ENCODE peak calls at places on chromosomes 6 and 20, in seven cellular contexts. One of them, this sample, is unnamed.

GRCh38 chr6:144320746-144321145 is 35.6 kb downstream of the UTRN start:
- DNase-seq in GM04504: no peak
- DNase-seq in Calu3: no peak
- DNase-seq in dorsolateral prefrontal cortex: no peak
- DNase-seq in NCI-H774: no peak
- DNase-seq in transverse colon: no peak
- DNase-seq in naive thymus-derived CD4-positive, alpha-beta T cell: no peak
- DNase-seq in this sample: peak

GRCh38 chr6:37131104-37131959 is 38.6 kb upstream of the PIM1 start:
- DNase-seq in naive thymus-derived CD4-positive, alpha-beta T cell: no peak
- DNase-seq in transverse colon: peak
- DNase-seq in dorsolateral prefrontal cortex: peak
- DNase-seq in NCI-H774: peak
- DNase-seq in Calu3: peak
- DNase-seq in GM04504: no peak
- DNase-seq in this sample: peak

GRCh38 chr6:31978831-31979230 is 3.0 kb upstream of the C4A start:
- DNase-seq in dorsolateral prefrontal cortex: no peak
- DNase-seq in transverse colon: no peak
- DNase-seq in naive thymus-derived CD4-positive, alpha-beta T cell: no peak
- DNase-seq in Calu3: no peak
- DNase-seq in NCI-H774: no peak
- DNase-seq in GM04504: no peak
- DNase-seq in this sample: no peak

GRCh38 chr6:41958022-41958856 is 16.6 kb upstream of the CCND3 start:
- DNase-seq in transverse colon: no peak
- DNase-seq in dorsolateral prefrontal cortex: no peak
- DNase-seq in NCI-H774: no peak
- DNase-seq in naive thymus-derived CD4-positive, alpha-beta T cell: no peak
- DNase-seq in Calu3: no peak
- DNase-seq in GM04504: no peak
- DNase-seq in this sample: no peak

GRCh38 chr20:57283867-57284266 is 17.4 kb upstream of the BMP7 start:
- DNase-seq in naive thymus-derived CD4-positive, alpha-beta T cell: no peak
- DNase-seq in dorsolateral prefrontal cortex: no peak
- DNase-seq in NCI-H774: no peak
- DNase-seq in transverse colon: no peak
- DNase-seq in Calu3: no peak
- DNase-seq in GM04504: no peak
- DNase-seq in this sample: no peak

GRCh38 chr6:164163239-164163638 is 748.7 kb downstream of the QKI start:
- DNase-seq in NCI-H774: no peak
- DNase-seq in GM04504: no peak
- DNase-seq in dorsolateral prefrontal cortex: no peak
- DNase-seq in naive thymus-derived CD4-positive, alpha-beta T cell: no peak
- DNase-seq in transverse colon: no peak
- DNase-seq in Calu3: no peak
- DNase-seq in this sample: no peak

GRCh38 chr20:48358176-48358575 is 469.6 kb downstream of the PREX1 start:
- DNase-seq in dorsolateral prefrontal cortex: no peak
- DNase-seq in GM04504: no peak
- DNase-seq in naive thymus-derived CD4-positive, alpha-beta T cell: no peak
- DNase-seq in transverse colon: no peak
- DNase-seq in Calu3: no peak
- DNase-seq in NCI-H774: no peak
- DNase-seq in this sample: no peak

GRCh38 chr6:63560806-63561672 is 11.2 kb upstream of the LOC128125822 start:
- DNase-seq in transverse colon: no peak
- DNase-seq in Calu3: no peak
- DNase-seq in GM04504: no peak
- DNase-seq in NCI-H774: no peak
- DNase-seq in dorsolateral prefrontal cortex: no peak
- DNase-seq in naive thymus-derived CD4-positive, alpha-beta T cell: no peak
- DNase-seq in this sample: no peak

GRCh38 chr20:44142416-44142815 is 44.6 kb downstream of the JPH2 start:
- DNase-seq in transverse colon: no peak
- DNase-seq in dorsolateral prefrontal cortex: no peak
- DNase-seq in NCI-H774: no peak
- DNase-seq in Calu3: no peak
- DNase-seq in GM04504: no peak
- DNase-seq in naive thymus-derived CD4-positive, alpha-beta T cell: no peak
- DNase-seq in this sample: no peak

GRCh38 chr6:139126255-139126654 is 8.6 kb upstream of the HECA start:
- DNase-seq in NCI-H774: no peak
- DNase-seq in GM04504: peak
- DNase-seq in Calu3: no peak
- DNase-seq in transverse colon: no peak
- DNase-seq in naive thymus-derived CD4-positive, alpha-beta T cell: no peak
- DNase-seq in dorsolateral prefrontal cortex: no peak
- DNase-seq in this sample: no peak

GRCh38 chr6:161370882-161371281 is 97.0 kb upstream of the AGPAT4 start:
- DNase-seq in NCI-H774: peak
- DNase-seq in naive thymus-derived CD4-positive, alpha-beta T cell: peak
- DNase-seq in GM04504: peak
- DNase-seq in Calu3: peak
- DNase-seq in transverse colon: peak
- DNase-seq in dorsolateral prefrontal cortex: peak
- DNase-seq in this sample: no peak

GRCh38 chr6:2186516-2186915 is 58.9 kb downstream of the GMDS start:
- DNase-seq in naive thymus-derived CD4-positive, alpha-beta T cell: no peak
- DNase-seq in NCI-H774: no peak
- DNase-seq in Calu3: no peak
- DNase-seq in transverse colon: no peak
- DNase-seq in GM04504: no peak
- DNase-seq in dorsolateral prefrontal cortex: no peak
- DNase-seq in this sample: no peak

GRCh38 chr20:11890331-11891080 is 27.2 kb upstream of the BTBD3 start:
- DNase-seq in GM04504: peak
- DNase-seq in NCI-H774: peak
- DNase-seq in dorsolateral prefrontal cortex: peak
- DNase-seq in transverse colon: peak
- DNase-seq in Calu3: peak
- DNase-seq in naive thymus-derived CD4-positive, alpha-beta T cell: peak
- DNase-seq in this sample: peak

GRCh38 chr6:138986578-138986977 is 1.5 kb downstream of the REPS1 start:
- DNase-seq in GM04504: no peak
- DNase-seq in transverse colon: no peak
- DNase-seq in Calu3: no peak
- DNase-seq in naive thymus-derived CD4-positive, alpha-beta T cell: no peak
- DNase-seq in dorsolateral prefrontal cortex: no peak
- DNase-seq in NCI-H774: no peak
- DNase-seq in this sample: no peak

GRCh38 chr6:19757036-19757435 is 80.1 kb upstream of the ID4 start:
- DNase-seq in GM04504: no peak
- DNase-seq in NCI-H774: no peak
- DNase-seq in Calu3: no peak
- DNase-seq in transverse colon: no peak
- DNase-seq in dorsolateral prefrontal cortex: no peak
- DNase-seq in naive thymus-derived CD4-positive, alpha-beta T cell: no peak
- DNase-seq in this sample: no peak

GRCh38 chr6:101980924-101981323 is 587.4 kb downstream of the GRIK2 start:
- DNase-seq in transverse colon: no peak
- DNase-seq in Calu3: no peak
- DNase-seq in dorsolateral prefrontal cortex: no peak
- DNase-seq in GM04504: no peak
- DNase-seq in naive thymus-derived CD4-positive, alpha-beta T cell: no peak
- DNase-seq in NCI-H774: no peak
- DNase-seq in this sample: no peak

GRCh38 chr6:32977953-32978324 is 9.5 kb downstream of the BRD2 start:
- DNase-seq in NCI-H774: no peak
- DNase-seq in GM04504: no peak
- DNase-seq in transverse colon: no peak
- DNase-seq in Calu3: no peak
- DNase-seq in dorsolateral prefrontal cortex: no peak
- DNase-seq in naive thymus-derived CD4-positive, alpha-beta T cell: no peak
- DNase-seq in this sample: no peak

GRCh38 chr6:40947876-40948514 is 91.0 kb downstream of the UNC5CL start:
- DNase-seq in Calu3: no peak
- DNase-seq in transverse colon: no peak
- DNase-seq in GM04504: no peak
- DNase-seq in dorsolateral prefrontal cortex: no peak
- DNase-seq in NCI-H774: no peak
- DNase-seq in naive thymus-derived CD4-positive, alpha-beta T cell: no peak
- DNase-seq in this sample: no peak

GRCh38 chr20:15756401-15756800 is 816.8 kb downstream of the KIF16B start:
- DNase-seq in NCI-H774: peak
- DNase-seq in transverse colon: no peak
- DNase-seq in Calu3: no peak
- DNase-seq in GM04504: no peak
- DNase-seq in naive thymus-derived CD4-positive, alpha-beta T cell: no peak
- DNase-seq in dorsolateral prefrontal cortex: no peak
- DNase-seq in this sample: no peak

GRCh38 chr6:155186052-155186658 is 77.7 kb upstream of the CLDN20 start:
- DNase-seq in Calu3: no peak
- DNase-seq in NCI-H774: no peak
- DNase-seq in GM04504: no peak
- DNase-seq in dorsolateral prefrontal cortex: no peak
- DNase-seq in naive thymus-derived CD4-positive, alpha-beta T cell: no peak
- DNase-seq in transverse colon: no peak
- DNase-seq in this sample: no peak

GRCh38 chr20:13119583-13119982 is 101.5 kb upstream of the ISM1 start:
- DNase-seq in Calu3: peak
- DNase-seq in GM04504: peak
- DNase-seq in NCI-H774: peak
- DNase-seq in transverse colon: peak
- DNase-seq in dorsolateral prefrontal cortex: no peak
- DNase-seq in naive thymus-derived CD4-positive, alpha-beta T cell: peak
- DNase-seq in this sample: no peak

GRCh38 chr20:51326241-51326819 is 216.2 kb downstream of the NFATC2 start:
- DNase-seq in Calu3: peak
- DNase-seq in NCI-H774: no peak
- DNase-seq in transverse colon: peak
- DNase-seq in naive thymus-derived CD4-positive, alpha-beta T cell: no peak
- DNase-seq in GM04504: no peak
- DNase-seq in dorsolateral prefrontal cortex: peak
- DNase-seq in this sample: no peak